ENCODE peak calls at places on chromosomes 2 and 18, in five cellular contexts. C is left ventricle myocardium inferior, U is upper lobe of left lung, P is pancreas, N is astrocyte of the cerebellum. M is an unnamed sample.

GRCh38 chr2:119491776-119492525 is 32.3 kb downstream of the SCTR start:
- DNase-seq in P (no peak), N (peak; percentile 83), C (no peak), U (no peak), M (peak; percentile 97)

GRCh38 chr18:31101148-31102019 is 837 bp downstream of the DSC2 start:
- DNase-seq in U (peak; percentile 93), P (peak; percentile 91), C (peak; percentile 84), N (no peak), M (no peak)

GRCh38 chr2:70440621-70441020 is 113.0 kb downstream of the TGFA start:
- DNase-seq in N (no peak), P (no peak), U (no peak), C (no peak), M (no peak)

GRCh38 chr2:113755690-113756063 is 765 bp downstream of the SLC35F5 start:
- DNase-seq in C (no peak), P (no peak), U (no peak), N (no peak), M (no peak)

GRCh38 chr2:207311316-207312005 is 145.7 kb upstream of the KLF7 start:
- DNase-seq in N (peak; percentile 24), P (no peak), C (no peak), U (no peak), M (peak; percentile 82)

GRCh38 chr2:17735864-17736263 is 17.7 kb downstream of the SMC6 start:
- DNase-seq in U (no peak), P (no peak), N (no peak), C (no peak), M (no peak)

GRCh38 chr18:57915241-57915640 is 112.1 kb upstream of the ATP8B1 start:
- DNase-seq in N (no peak), C (no peak), U (no peak), P (no peak), M (no peak)

GRCh38 chr2:216792222-216793001 is 67.5 kb downstream of the TNP1 start:
- DNase-seq in C (peak; percentile 41), N (no peak), U (no peak), P (no peak), M (peak; percentile 77)

GRCh38 chr18:9708057-9708881 is at the start of gene RAB31:
- DNase-seq in N (no peak), U (peak; percentile 97), P (peak; percentile 66), C (peak; percentile 81), M (no peak)

GRCh38 chr2:99404039-99404799 is 67.0 kb downstream of the EIF5B start:
- DNase-seq in P (no peak), N (no peak), U (no peak), C (no peak), M (no peak)

GRCh38 chr2:226511327-226511726 is 288.3 kb downstream of the IRS1 start:
- DNase-seq in C (no peak), N (no peak), P (no peak), U (no peak), M (no peak)

GRCh38 chr2:176270100-176270750 is 983 bp downstream of the MTX2 start:
- DNase-seq in P (no peak), N (no peak), C (no peak), U (peak; percentile 54), M (no peak)

GRCh38 chr2:98148968-98149697 is 62.2 kb downstream of the VWA3B start:
- DNase-seq in U (no peak), P (no peak), C (no peak), N (peak; percentile 40), M (no peak)

GRCh38 chr2:208112969-208113368 is 11.4 kb downstream of the CRYGD start:
- DNase-seq in C (no peak), N (no peak), P (no peak), U (no peak), M (no peak)

GRCh38 chr18:76518543-76519155 is 23.6 kb upstream of the ZNF516 start:
- DNase-seq in N (no peak), U (peak; percentile 82), C (peak; percentile 42), P (no peak), M (no peak)

GRCh38 chr2:59167514-59167913 is 926.4 kb upstream of the FANCL start:
- DNase-seq in N (no peak), P (no peak), C (no peak), U (no peak), M (no peak)

GRCh38 chr2:218396688-218397501 is 2.8 kb upstream of the CTDSP1 start:
- DNase-seq in P (peak; percentile 83), U (peak; percentile 90), C (peak; percentile 84), N (no peak), M (no peak)

GRCh38 chr2:113767811-113768210 is 11.4 kb upstream of the SLC35F5 start:
- DNase-seq in C (no peak), U (no peak), N (no peak), P (no peak), M (no peak)

GRCh38 chr2:144548088-144548487 is 28.2 kb upstream of the ZEB2 start:
- DNase-seq in P (no peak), U (no peak), N (no peak), C (no peak), M (no peak)

GRCh38 chr2:180722551-180723239 is 257.7 kb upstream of the UBE2E3 start:
- DNase-seq in C (no peak), N (peak; percentile 78), U (no peak), P (no peak), M (no peak)

GRCh38 chr18:64142904-64143303 is 6.0 kb downstream of the LINC00305 start:
- DNase-seq in C (no peak), N (no peak), U (no peak), P (no peak), M (no peak)

GRCh38 chr18:11984091-11984490 is 2.8 kb downstream of the IMPA2 start:
- DNase-seq in U (no peak), C (no peak), P (no peak), N (no peak), M (no peak)

GRCh38 chr18:11985532-11985931 is 4.2 kb downstream of the IMPA2 start:
- DNase-seq in C (no peak), U (no peak), N (no peak), P (no peak), M (no peak)

GRCh38 chr18:11982981-11983380 is 1.7 kb downstream of the IMPA2 start:
- DNase-seq in N (no peak), P (no peak), U (no peak), C (no peak), M (no peak)

GRCh38 chr18:11981633-11982366 is 493 bp downstream of the IMPA2 start:
- DNase-seq in C (peak; percentile 44), N (no peak), U (no peak), P (peak; percentile 62), M (no peak)

GRCh38 chr18:11983592-11983991 is 2.3 kb downstream of the IMPA2 start:
- DNase-seq in C (no peak), P (no peak), U (peak; percentile 70), N (no peak), M (no peak)
- H3K4me3 ChIP-seq in C (peak overlapping the region; percentile 97), P (peak overlapping the region; percentile 10), U (peak overlapping the region; percentile 19), N (no peak overlapping the region), M (peak overlapping the region; percentile 87)

GRCh38 chr2:24022324-24022974 is 12.6 kb downstream of the MFSD2B start:
- DNase-seq in U (peak; percentile 53), C (no peak), P (no peak), N (no peak), M (no peak)

GRCh38 chr2:24019729-24020128 is 9.8 kb downstream of the MFSD2B start:
- DNase-seq in P (no peak), C (no peak), U (no peak), N (no peak), M (no peak)

GRCh38 chr2:24024018-24024417 is 14.1 kb downstream of the MFSD2B start:
- DNase-seq in U (peak; percentile 61), C (no peak), N (no peak), P (peak; percentile 36), M (no peak)

GRCh38 chr2:24022975-24023575 is 13.2 kb downstream of the MFSD2B start:
- DNase-seq in P (no peak), U (peak; percentile 60), N (no peak), C (no peak), M (no peak)

DNA sequence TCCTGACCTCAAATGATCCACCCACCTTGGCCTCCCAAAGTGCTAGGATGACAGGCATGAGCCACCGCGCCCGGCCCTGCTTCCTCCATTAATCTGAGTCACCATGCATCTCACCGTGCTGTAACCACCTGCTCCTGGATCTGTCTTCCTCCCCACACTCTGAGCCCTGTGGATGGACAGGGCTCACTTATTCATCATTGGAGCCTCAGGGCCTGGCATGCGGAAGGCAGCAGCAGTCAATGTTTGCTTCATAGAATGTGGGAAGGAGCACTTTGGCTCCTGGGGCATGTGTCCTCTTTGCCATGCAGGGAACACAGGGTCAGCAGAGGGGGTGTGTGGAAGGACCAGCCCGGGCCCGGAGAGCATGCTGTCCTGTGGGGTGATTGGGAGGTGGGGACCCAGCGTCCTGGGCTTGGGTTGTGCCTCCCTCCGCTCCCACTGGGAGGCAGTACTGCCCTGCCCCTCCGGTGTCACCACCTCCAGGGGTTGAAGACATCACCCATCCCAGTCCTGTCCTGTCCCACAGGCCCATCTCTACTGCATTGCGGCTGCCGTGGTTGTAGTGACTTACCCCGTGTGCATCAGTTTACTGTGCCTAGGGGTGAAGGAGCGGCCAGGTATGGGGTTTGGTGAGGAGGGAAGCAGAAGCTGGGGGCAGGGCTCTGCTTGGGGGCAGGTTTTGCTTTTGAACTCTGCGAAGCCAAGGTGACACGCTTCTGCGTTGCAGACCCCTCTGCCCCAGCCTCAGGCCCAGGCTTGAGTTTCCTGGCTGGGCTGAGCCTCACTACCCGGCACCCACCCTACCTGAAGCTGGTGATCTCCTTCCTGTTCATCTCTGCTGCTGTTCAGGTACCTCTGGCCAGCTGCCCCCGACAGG is 11.5 kb downstream of the MFSD2B start:
- DNase-seq in U (no peak), C (no peak), P (no peak), N (no peak), M (no peak)
- TF ChIP-seq CTCF in U (no peak), C (peak; percentile 31), P (no peak), N (peak; percentile 17), M (peak; percentile 42)

DNA sequence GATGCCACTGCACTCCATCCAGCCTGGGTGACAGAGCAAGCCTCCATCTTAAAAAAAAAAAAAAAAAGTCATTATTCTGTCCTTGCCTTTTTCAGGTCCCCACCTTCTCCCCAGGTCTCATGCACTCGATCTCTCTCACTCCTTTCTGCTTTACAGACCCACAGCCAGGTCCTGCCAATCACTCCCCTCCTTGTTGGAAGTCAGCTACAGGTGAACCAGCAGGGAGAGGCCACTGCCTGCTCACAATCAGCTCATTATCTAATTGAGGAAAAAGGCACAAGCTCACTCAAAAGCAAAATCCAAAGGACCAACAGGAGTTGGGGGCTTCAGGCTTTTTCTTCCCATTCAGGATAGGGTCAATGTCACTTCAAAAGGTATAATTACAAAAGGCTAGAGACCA is 2.0 kb downstream of the WDFY1 start:
- DNase-seq in U (no peak), P (no peak), N (no peak), C (no peak), M (no peak)
- H3K4me3 ChIP-seq in U (peak overlapping the region; percentile 96), P (no peak overlapping the region), N (peak overlapping the region; percentile 92), C (peak overlapping the region; percentile 100), M (peak overlapping the region; percentile 93)

DNA sequence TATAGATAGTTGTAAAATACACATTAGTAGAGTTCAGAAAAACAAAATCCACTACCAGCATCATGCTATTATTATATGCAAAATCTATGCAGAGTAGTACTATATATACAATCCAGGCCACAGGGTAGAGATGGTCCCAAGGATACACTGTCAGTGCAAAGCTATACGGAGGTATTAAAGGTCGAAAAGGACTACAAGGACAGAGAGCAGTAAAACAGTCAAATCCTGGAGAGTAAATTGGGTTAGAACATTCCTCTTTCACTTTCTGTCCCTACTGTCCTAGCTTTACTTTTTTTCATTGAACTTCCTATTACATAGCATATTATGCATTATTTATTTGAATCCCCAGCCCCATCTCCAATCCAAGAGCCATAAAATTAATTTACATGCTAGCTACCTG is 39.7 kb upstream of the SDC1 start:
- DNase-seq in N (no peak), P (no peak), C (no peak), U (no peak), M (no peak)
- TF ChIP-seq CTCF in N (no peak), P (no peak), C (no peak), U (no peak), M (no peak)